ENCODE peak calls at places on chromosomes 4 and X, in ten cellular contexts. One of them, this sample, is unnamed.

GRCh38 chr4:168124008-168124641 is 31.8 kb downstream of the ANXA10 start:
- DNase-seq in endothelial cell of umbilical vein: peak
- DNase-seq in GF-D8: no peak
- DNase-seq in NCI-H1105 treated with DMSO at 0.1 percent for 48 hours: no peak
- DNase-seq in MCF 10A: peak
- DNase-seq in activated T-cell treated with anti-CD3 and anti-CD28 coated beads, Interleukin-2, amount 50 U/mL, for 72 hours: no peak
- DNase-seq in DMS153: no peak
- DNase-seq in EL: peak
- DNase-seq in RKO: peak
- DNase-seq in H9: no peak
- DNase-seq in this sample: no peak

GRCh38 chrX:153735274-153735673 is 10.6 kb downstream of the ABCD1 start:
- DNase-seq in endothelial cell of umbilical vein: no peak
- DNase-seq in GF-D8: no peak
- DNase-seq in NCI-H1105 treated with DMSO at 0.1 percent for 48 hours: no peak
- DNase-seq in MCF 10A: peak
- DNase-seq in activated T-cell treated with anti-CD3 and anti-CD28 coated beads, Interleukin-2, amount 50 U/mL, for 72 hours: peak
- DNase-seq in DMS153: no peak
- DNase-seq in EL: no peak
- DNase-seq in RKO: peak
- DNase-seq in H9: no peak
- DNase-seq in this sample: no peak

GRCh38 chr4:71184195-71184781 is 154.5 kb upstream of the SLC4A4 start:
- DNase-seq in endothelial cell of umbilical vein: peak
- DNase-seq in GF-D8: peak
- DNase-seq in NCI-H1105 treated with DMSO at 0.1 percent for 48 hours: peak
- DNase-seq in MCF 10A: peak
- DNase-seq in activated T-cell treated with anti-CD3 and anti-CD28 coated beads, Interleukin-2, amount 50 U/mL, for 72 hours: peak
- DNase-seq in DMS153: no peak
- DNase-seq in EL: peak
- DNase-seq in RKO: peak
- DNase-seq in H9: peak
- DNase-seq in this sample: peak

GRCh38 chr4:78356251-78356650 is 195.3 kb upstream of the ANXA3 start:
- DNase-seq in endothelial cell of umbilical vein: no peak
- DNase-seq in GF-D8: no peak
- DNase-seq in NCI-H1105 treated with DMSO at 0.1 percent for 48 hours: no peak
- DNase-seq in MCF 10A: no peak
- DNase-seq in activated T-cell treated with anti-CD3 and anti-CD28 coated beads, Interleukin-2, amount 50 U/mL, for 72 hours: no peak
- DNase-seq in DMS153: no peak
- DNase-seq in EL: no peak
- DNase-seq in RKO: no peak
- DNase-seq in H9: no peak
- DNase-seq in this sample: no peak

GRCh38 chr4:22315643-22316042 is 200.2 kb downstream of the ADGRA3 start:
- DNase-seq in endothelial cell of umbilical vein: no peak
- DNase-seq in GF-D8: no peak
- DNase-seq in NCI-H1105 treated with DMSO at 0.1 percent for 48 hours: no peak
- DNase-seq in MCF 10A: no peak
- DNase-seq in activated T-cell treated with anti-CD3 and anti-CD28 coated beads, Interleukin-2, amount 50 U/mL, for 72 hours: no peak
- DNase-seq in DMS153: no peak
- DNase-seq in EL: peak
- DNase-seq in RKO: peak
- DNase-seq in H9: no peak
- DNase-seq in this sample: no peak

GRCh38 chrX:39777623-39778025 is 320.1 kb downstream of the BCOR start:
- DNase-seq in endothelial cell of umbilical vein: no peak
- DNase-seq in GF-D8: no peak
- DNase-seq in NCI-H1105 treated with DMSO at 0.1 percent for 48 hours: no peak
- DNase-seq in MCF 10A: no peak
- DNase-seq in activated T-cell treated with anti-CD3 and anti-CD28 coated beads, Interleukin-2, amount 50 U/mL, for 72 hours: peak
- DNase-seq in DMS153: no peak
- DNase-seq in EL: no peak
- DNase-seq in RKO: no peak
- DNase-seq in H9: no peak
- DNase-seq in this sample: no peak

GRCh38 chr4:89298160-89298559 is 9.4 kb downstream of the GPRIN3 start:
- DNase-seq in endothelial cell of umbilical vein: no peak
- DNase-seq in GF-D8: no peak
- DNase-seq in NCI-H1105 treated with DMSO at 0.1 percent for 48 hours: no peak
- DNase-seq in MCF 10A: no peak
- DNase-seq in activated T-cell treated with anti-CD3 and anti-CD28 coated beads, Interleukin-2, amount 50 U/mL, for 72 hours: peak
- DNase-seq in DMS153: no peak
- DNase-seq in EL: no peak
- DNase-seq in RKO: no peak
- DNase-seq in H9: no peak
- DNase-seq in this sample: no peak

GRCh38 chr4:10109995-10110670 is 6.5 kb downstream of the WDR1 start:
- DNase-seq in endothelial cell of umbilical vein: no peak
- DNase-seq in GF-D8: no peak
- DNase-seq in NCI-H1105 treated with DMSO at 0.1 percent for 48 hours: no peak
- DNase-seq in MCF 10A: no peak
- DNase-seq in activated T-cell treated with anti-CD3 and anti-CD28 coated beads, Interleukin-2, amount 50 U/mL, for 72 hours: no peak
- DNase-seq in DMS153: no peak
- DNase-seq in EL: no peak
- DNase-seq in RKO: no peak
- DNase-seq in H9: no peak
- DNase-seq in this sample: no peak

GRCh38 chr4:111649308-111649707 is 495.9 kb upstream of the FAM241A start:
- DNase-seq in endothelial cell of umbilical vein: no peak
- DNase-seq in GF-D8: no peak
- DNase-seq in NCI-H1105 treated with DMSO at 0.1 percent for 48 hours: no peak
- DNase-seq in MCF 10A: no peak
- DNase-seq in activated T-cell treated with anti-CD3 and anti-CD28 coated beads, Interleukin-2, amount 50 U/mL, for 72 hours: no peak
- DNase-seq in DMS153: no peak
- DNase-seq in EL: no peak
- DNase-seq in RKO: no peak
- DNase-seq in H9: no peak
- DNase-seq in this sample: no peak

This sample was measured in stomach.